ENCODE peak calls at places on chromosomes 1 and 21, in four cellular contexts. V is naive thymus-derived CD8-positive, alpha-beta T cell; Z is stimulated activated CD4-positive, alpha-beta T cell treated with anti-CD3 and anti-CD28 coated beads, Interleukin-15, amount 100 ng/mL, for 24 hours; F is stromal cell of bone marrow. K is an unnamed sample.

GRCh38 chr21:37636152-37636860 is 269.7 kb downstream of the DYRK1A start:
- DNase-seq in V (no peak), Z (no peak), F (peak; percentile 68), K (no peak)

GRCh38 chr1:53400761-53401379 is 58.3 kb upstream of the DMRTB1 start:
- DNase-seq in V (no peak), Z (no peak), F (no peak), K (no peak)

GRCh38 chr1:229640455-229640854 is 14.4 kb downstream of the URB2 start:
- DNase-seq in V (no peak), Z (no peak), F (no peak), K (no peak)

GRCh38 chr1:237574536-237574935 is 316.2 kb downstream of the ZP4 start:
- DNase-seq in V (no peak), Z (no peak), F (no peak), K (no peak)

GRCh38 chr1:66217021-66217420 is 316.9 kb upstream of the SGIP1 start:
- DNase-seq in V (no peak), Z (no peak), F (peak; percentile 54), K (no peak)

GRCh38 chr1:113937146-113937545 is 8.0 kb downstream of the HIPK1 start:
- DNase-seq in V (no peak), Z (no peak), F (no peak), K (no peak)

GRCh38 chr1:9629445-9630201 is 21.9 kb upstream of the PIK3CD start:
- DNase-seq in V (peak; percentile 87), Z (peak; percentile 87), F (no peak), K (peak; percentile 90)

GRCh38 chr21:34345091-34345871 is 18.5 kb upstream of the KCNE2 start:
- DNase-seq in V (no peak), Z (no peak), F (no peak), K (no peak)

GRCh38 chr1:203290261-203291089 is 14.8 kb upstream of the BTG2 start:
- DNase-seq in V (peak; percentile 97), Z (peak; percentile 98), F (no peak), K (peak; percentile 99)

K was measured in activated T-cell treated with anti-CD3 and anti-CD28 coated beads, Interleukin-2, amount 50 U/mL, for 72 hours.